ENCODE peak calls at places on chromosomes 16 and 17, in seven cellular contexts. Q is PC-3; O is CD4-positive, alpha-beta T cell; D is retinal pigment epithelial cell; T is GM12864; Z is activated CD8-positive, alpha-beta T cell treated with anti-CD3 and anti-CD28 coated beads for 36 hours; X is pancreas. E is an unnamed sample.

GRCh38 chr17:71349908-71350600 is 770.8 kb upstream of the SOX9 start:
- DNase-seq in D (no peak), T (no peak), O (no peak), Z (no peak), X (no peak), Q (no peak), E (no peak)

GRCh38 chr16:3152273-3153076 is 17.6 kb downstream of the ZNF213 start:
- DNase-seq in O (peak), Z (peak), Q (peak), T (no peak), X (peak), D (peak), E (peak)

GRCh38 chr17:45282683-45283644 is 21.1 kb upstream of the SPATA32 start:
- DNase-seq in X (no peak), Q (no peak), T (no peak), Z (peak), D (no peak), O (no peak), E (no peak)

GRCh38 chr16:68700120-68700519 is 37.0 kb upstream of the CDH1 start:
- DNase-seq in X (no peak), T (no peak), Q (no peak), Z (no peak), D (no peak), O (no peak), E (peak)

GRCh38 chr17:58328195-58329034 is at the start of gene TSPOAP1:
- DNase-seq in D (no peak), O (no peak), Q (no peak), Z (peak), T (peak), X (no peak), E (no peak)

GRCh38 chr17:79951361-79952264 is 84.1 kb downstream of the TBC1D16 start:
- DNase-seq in T (no peak), O (no peak), Q (no peak), D (peak), Z (no peak), X (peak), E (peak)

GRCh38 chr16:63289834-63290460 is 1253.7 kb upstream of the CDH8 start:
- DNase-seq in T (no peak), Q (peak), Z (peak), X (peak), D (no peak), O (no peak), E (peak)

GRCh38 chr16:909281-910000 is 61.3 kb downstream of the LMF1 start:
- DNase-seq in O (no peak), Z (no peak), D (no peak), Q (no peak), T (no peak), X (no peak), E (no peak)

GRCh38 chr16:66426112-66427035 is 721 bp upstream of the BEAN1 start:
- DNase-seq in Z (no peak), X (no peak), O (no peak), Q (no peak), T (no peak), D (no peak), E (no peak)

GRCh38 chr16:28181557-28181914 is 30.2 kb downstream of the XPO6 start:
- DNase-seq in Q (peak), O (no peak), D (peak), X (peak), Z (no peak), T (no peak), E (peak)

GRCh38 chr16:61926766-61927165 is 109.5 kb downstream of the CDH8 start:
- DNase-seq in T (no peak), Q (peak), D (peak), Z (no peak), X (no peak), O (no peak), E (no peak)

GRCh38 chr17:38674013-38674748 is 576 bp downstream of the EPOP start:
- DNase-seq in T (no peak), D (no peak), Q (no peak), O (no peak), Z (peak), X (no peak), E (no peak)

GRCh38 chr17:78745407-78746088 is 36.5 kb downstream of the CYTH1 start:
- DNase-seq in Q (peak), X (no peak), D (no peak), T (no peak), O (peak), Z (peak), E (peak)

GRCh38 chr17:2977157-2977556 is 86.2 kb downstream of the OR1D5 start:
- DNase-seq in D (no peak), O (no peak), T (no peak), Q (no peak), Z (no peak), X (no peak), E (no peak)

GRCh38 chr17:7307686-7308624 is 527 bp downstream of the EIF5A start:
- DNase-seq in Z (peak), Q (peak), D (no peak), T (no peak), O (peak), X (peak), E (no peak)

GRCh38 chr16:19696312-19696711 is 21.7 kb downstream of the KNOP1 start:
- DNase-seq in Z (peak), X (peak), Q (peak), O (peak), D (peak), T (no peak), E (peak)

GRCh38 chr16:11032922-11033291 is 88.5 kb downstream of the CLEC16A start:
- DNase-seq in D (peak), Z (no peak), Q (no peak), O (no peak), X (peak), T (no peak), E (no peak)

GRCh38 chr16:81745704-81746558 is 33.2 kb upstream of the PLCG2 start:
- DNase-seq in Z (peak), D (no peak), T (peak), Q (no peak), O (peak), X (peak), E (peak)

GRCh38 chr17:11814655-11815262 is 182.5 kb downstream of the ZNF18 start:
- DNase-seq in O (no peak), T (no peak), D (no peak), X (no peak), Z (no peak), Q (no peak), E (no peak)

GRCh38 chr17:50514936-50515702 is 6.9 kb downstream of the MYCBPAP start:
- DNase-seq in Z (no peak), Q (no peak), T (no peak), D (no peak), X (no peak), O (no peak), E (peak)

GRCh38 chr17:81580481-81580880 is 28.3 kb upstream of the FAAP100 start:
- DNase-seq in D (no peak), O (no peak), Z (no peak), Q (no peak), T (no peak), X (no peak), E (no peak)

GRCh38 chr16:84471966-84472365 is 32.5 kb downstream of the MEAK7 start:
- DNase-seq in Q (no peak), T (no peak), O (no peak), D (no peak), Z (no peak), X (no peak), E (no peak)

GRCh38 chr16:70252355-70252988 is 732 bp upstream of the EXOSC6 start:
- DNase-seq in Q (no peak), T (no peak), D (no peak), Z (peak), O (no peak), X (no peak), E (no peak)
- TF ChIP-seq CTCF in Q (peak), T (peak), D (peak), Z (peak), O (no peak), X (no peak), E (peak)

DNA sequence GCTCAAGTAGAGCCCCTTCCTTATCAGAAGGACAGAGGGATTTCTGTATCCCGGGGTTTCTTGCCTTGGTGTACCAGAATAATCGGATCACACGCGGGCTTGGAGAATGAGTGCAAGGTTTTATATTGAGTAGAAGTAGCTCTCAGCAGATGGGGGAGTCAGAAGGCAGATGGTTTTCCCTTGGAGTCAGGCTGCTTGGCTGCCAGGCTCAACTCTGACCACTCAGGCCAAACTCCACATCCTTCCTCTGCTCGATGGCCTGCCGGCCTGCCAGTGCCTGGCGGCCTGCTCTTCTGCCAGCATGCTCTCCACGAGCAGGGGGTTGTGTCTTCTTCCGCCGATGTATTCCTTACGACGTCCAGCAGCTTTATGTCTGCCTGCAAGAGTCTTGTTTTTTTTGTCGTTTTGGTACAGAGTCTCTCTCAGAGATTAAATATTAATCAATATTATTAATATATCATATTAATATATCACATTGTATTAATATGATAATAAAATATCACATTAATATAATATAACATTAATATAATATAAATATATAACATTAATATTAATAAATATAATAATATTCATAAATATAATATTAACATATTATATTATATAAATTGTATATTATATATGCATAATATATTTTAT is 229.2 kb upstream of the WSCD1 start:
- DNase-seq in X (no peak), Q (no peak), T (no peak), O (no peak), Z (no peak), D (no peak), E (no peak)
- TF ChIP-seq CTCF in X (no peak), Q (no peak), T (no peak), O (no peak), Z (no peak), D (no peak), E (no peak)

GRCh38 chr16:78099372-78100161 is at the start of gene WWOX:
- DNase-seq in D (peak), X (peak), T (peak), O (peak), Q (peak), Z (peak), E (peak)
- TF ChIP-seq CTCF in D (peak), X (peak), T (peak), O (peak), Q (peak), Z (peak), E (peak)

GRCh38 chr17:64614266-64615011 is 47.7 kb downstream of the SMURF2 start:
- DNase-seq in Q (no peak), Z (no peak), T (no peak), O (no peak), X (no peak), D (no peak), E (no peak)

GRCh38 chr17:64618848-64619247 is 43.3 kb downstream of the SMURF2 start:
- DNase-seq in O (no peak), Z (no peak), X (no peak), Q (no peak), D (no peak), T (no peak), E (no peak)

GRCh38 chr17:64617125-64617780 is 44.9 kb downstream of the SMURF2 start:
- DNase-seq in Q (no peak), O (no peak), T (no peak), Z (no peak), D (no peak), X (no peak), E (no peak)

GRCh38 chr17:64611374-64611773 is 50.7 kb downstream of the SMURF2 start:
- DNase-seq in D (no peak), O (no peak), X (no peak), Q (no peak), T (no peak), Z (no peak), E (no peak)

DNA sequence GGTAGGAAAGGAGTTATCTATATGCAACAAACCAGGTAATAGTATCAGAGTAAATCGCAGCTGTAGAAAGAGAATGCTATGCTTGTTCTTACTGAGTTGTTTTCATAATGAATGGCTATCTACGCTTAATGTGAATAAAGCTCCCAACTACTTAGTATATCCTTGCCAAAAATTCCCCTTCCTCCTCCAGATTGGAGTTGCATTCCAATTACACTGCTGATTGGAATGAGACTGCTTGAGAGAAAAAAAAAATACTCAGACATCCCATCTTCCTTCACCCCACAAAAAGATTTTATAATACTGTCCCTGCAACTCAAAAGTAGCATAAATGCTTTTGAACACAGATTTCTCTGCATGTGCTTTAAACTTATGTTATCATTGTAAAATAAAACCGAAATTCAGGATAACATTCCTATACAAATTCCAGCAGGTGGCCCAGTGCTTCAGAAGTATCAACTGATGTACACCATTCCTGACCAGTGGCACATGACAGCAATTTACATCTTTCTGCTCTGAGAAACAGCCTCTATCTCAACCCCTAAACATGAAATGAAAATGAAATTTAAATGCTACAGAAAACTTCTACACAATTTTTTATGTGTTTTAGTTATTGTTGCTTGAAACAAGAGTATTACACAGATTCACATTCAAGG is 47.0 kb downstream of the SMURF2 start:
- DNase-seq in T (no peak), O (no peak), Q (no peak), Z (no peak), D (no peak), X (no peak), E (no peak)
- TF ChIP-seq CTCF in T (no peak), O (no peak), Q (peak), Z (no peak), D (peak), X (no peak), E (no peak)

GRCh38 chr17:27559506-27559931 is 71.5 kb upstream of the LGALS9 start:
- DNase-seq in X (no peak), Z (no peak), T (no peak), O (no peak), D (no peak), Q (no peak), E (no peak)
- TF ChIP-seq CTCF in X (no peak), Z (no peak), T (no peak), O (no peak), D (peak), Q (no peak), E (no peak)

GRCh38 chr16:89308391-89309333 is 91.2 kb downstream of the ZNF778 start:
- DNase-seq in T (no peak), O (peak), Q (no peak), Z (peak), X (no peak), D (no peak), E (no peak)
- TF ChIP-seq CTCF in T (peak), O (peak), Q (peak), Z (peak), X (peak), D (peak), E (peak)

DNA sequence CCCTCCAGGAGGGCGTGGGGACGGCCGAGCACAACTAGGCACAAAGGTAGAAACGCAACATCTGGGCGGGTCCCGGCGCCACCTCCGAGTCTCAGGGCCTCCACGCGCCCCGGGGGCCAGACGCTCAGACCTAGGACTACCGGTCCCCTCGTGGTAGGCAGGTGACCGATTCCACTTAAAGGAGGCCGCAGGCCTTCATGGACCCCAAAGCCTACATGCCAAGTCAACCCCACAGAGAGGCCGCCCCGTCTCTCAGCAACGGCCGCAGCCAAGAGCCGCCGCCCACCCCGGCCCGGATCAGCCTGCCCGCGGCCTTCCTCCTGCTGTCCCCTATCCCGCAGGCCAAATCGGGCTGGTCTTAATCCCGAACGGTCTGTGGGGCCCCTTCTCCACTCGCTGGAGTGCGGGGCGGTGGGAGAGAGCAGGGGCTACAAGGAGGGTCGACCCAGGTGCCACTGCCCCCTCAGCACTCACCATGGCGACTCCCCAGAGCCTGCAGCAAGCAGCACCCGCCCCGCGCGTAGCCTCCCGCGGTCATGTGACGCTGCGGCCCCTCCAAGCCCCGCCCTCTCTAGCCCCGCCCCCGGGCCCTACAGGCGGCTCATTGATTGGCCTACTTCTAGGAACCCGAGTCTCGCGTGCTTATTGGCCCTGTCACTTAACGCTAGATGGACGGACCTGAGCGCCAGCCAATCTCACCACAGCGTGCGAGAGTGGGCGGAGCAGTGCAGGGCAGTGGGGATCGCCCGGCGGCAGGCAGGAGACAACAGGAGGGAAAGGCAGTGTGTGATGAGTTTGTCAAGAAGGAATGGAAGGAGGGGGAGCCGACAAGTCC is at the start of gene VPS35:
- DNase-seq in D (peak), Q (peak), O (peak), Z (peak), X (peak), T (peak), E (peak)
- TF ChIP-seq CTCF in D (peak), Q (no peak), O (no peak), Z (peak), X (no peak), T (no peak), E (no peak)

DNA sequence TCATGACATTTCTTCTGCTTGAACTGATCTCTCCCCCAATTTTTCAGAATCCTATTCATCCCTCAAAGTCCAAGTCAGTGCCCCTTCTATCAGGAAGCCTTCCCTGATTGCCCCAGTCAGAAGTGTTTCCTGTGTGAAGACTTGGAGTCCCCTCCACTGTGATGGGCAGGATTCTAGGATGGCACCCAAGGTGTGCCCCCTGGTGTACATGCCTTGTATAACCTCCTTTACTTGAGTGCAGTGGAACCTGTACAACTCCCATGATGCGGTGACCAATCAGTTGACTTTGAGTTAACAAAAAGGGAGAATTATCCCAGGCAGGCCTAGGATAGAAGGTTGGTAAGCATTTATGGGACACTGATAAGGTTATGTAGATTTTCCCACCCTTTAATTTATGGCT is 23.4 kb downstream of the MYH13 start:
- DNase-seq in O (no peak), T (no peak), X (no peak), D (no peak), Q (no peak), Z (peak), E (no peak)
- TF ChIP-seq CTCF in O (no peak), T (peak), X (no peak), D (no peak), Q (no peak), Z (peak), E (no peak)

E was measured in MCF 10A.